ENCODE peak calls at places on chromosomes 13 and 19, in four cellular contexts. P, Y, I and W are unnamed samples.

GRCh38 chr13:102395174-102395573 is 6.7 kb downstream of the FGF14 start:
- DNase-seq in P (no peak), Y (no peak), I (no peak), W (no peak)

GRCh38 chr19:58395220-58395978 is at the start of gene RNF225:
- DNase-seq in P (no peak), I (no peak), Y (no peak), W (no peak)

GRCh38 chr19:41994994-41995958 is 1.2 kb upstream of the ATP1A3 start:
- DNase-seq in Y (no peak), P (no peak), I (no peak), W (no peak)

GRCh38 chr13:52925221-52925620 is 76.8 kb upstream of the PCDH8 start:
- DNase-seq in P (no peak), I (no peak), Y (no peak), W (no peak)

GRCh38 chr19:44855606-44856005 is 9.5 kb downstream of the NECTIN2 start:
- DNase-seq in P (no peak), I (no peak), Y (no peak), W (no peak)

GRCh38 chr19:51729781-51730180 is 6.0 kb upstream of the HAS1 start:
- DNase-seq in P (no peak), I (no peak), Y (peak), W (no peak)

GRCh38 chr13:63184693-63185092 is 1769.0 kb upstream of the PCDH20 start:
- DNase-seq in Y (peak), I (no peak), P (no peak), W (no peak)

GRCh38 chr13:79867248-79867647 is 386.3 kb downstream of the NDFIP2 start:
- DNase-seq in P (no peak), Y (no peak), I (no peak), W (no peak)